ENCODE peak calls at places on chromosomes 3 and 15, in five cellular contexts. Z is SK-N-MC, Y is IMR-90, W is MM.1S, O is mesendoderm. R is an unnamed sample.
A peak's percentile ranks its signal among the peaks of the same experiment; 100 is the strongest.

GRCh38 chr3:86948840-86949239 is 42.1 kb downstream of the VGLL3 start:
- DNase-seq in Z (no peak), Y (peak; percentile 87), W (no peak), O (no peak), R (no peak)

GRCh38 chr15:40941528-40942336 is 11.5 kb upstream of the CHAC1 start:
- DNase-seq in Z (no peak), Y (peak; percentile 73), W (peak; percentile 91), O (peak; percentile 84), R (peak; percentile 92)

GRCh38 chr15:57611938-57612337 is 20.2 kb downstream of the MYZAP start:
- DNase-seq in Z (no peak), Y (no peak), W (no peak), O (peak; percentile 31), R (peak; percentile 57)

GRCh38 chr3:193573403-193573802 is 18.7 kb upstream of the ATP13A4 start:
- DNase-seq in Z (no peak), Y (no peak), W (no peak), O (peak; percentile 73), R (no peak)

GRCh38 chr3:159969-160368 is 36.6 kb upstream of the CHL1 start:
- DNase-seq in Z (no peak), Y (no peak), W (no peak), O (no peak), R (no peak)

GRCh38 chr3:35932995-35933394 is 293.7 kb downstream of the ARPP21 start:
- DNase-seq in Z (no peak), Y (peak; percentile 94), W (no peak), O (no peak), R (no peak)

GRCh38 chr3:188941103-188941502 is 230.7 kb upstream of the TPRG1 start:
- DNase-seq in Z (no peak), Y (no peak), W (no peak), O (no peak), R (no peak)

GRCh38 chr3:143586565-143586964 is 261.7 kb downstream of the SLC9A9 start:
- DNase-seq in Z (no peak), Y (no peak), W (no peak), O (no peak), R (no peak)

GRCh38 chr3:8888296-8888915 is 74.9 kb downstream of the RAD18 start:
- DNase-seq in Z (no peak), Y (peak; percentile 91), W (no peak), O (no peak), R (no peak)

GRCh38 chr3:146159037-146159436 is 1.9 kb downstream of the PLOD2 start:
- DNase-seq in Z (no peak), Y (no peak), W (no peak), O (no peak), R (no peak)

GRCh38 chr15:52114656-52115055 is 2.1 kb upstream of the BCL2L10 start:
- DNase-seq in Z (no peak), Y (no peak), W (no peak), O (no peak), R (peak; percentile 24)

GRCh38 chr15:51227967-51228783 is 110.2 kb downstream of the CYP19A1 start:
- DNase-seq in Z (no peak), Y (peak; percentile 89), W (peak; percentile 81), O (peak; percentile 94), R (peak; percentile 67)

GRCh38 chr3:72160351-72160750 is 375.4 kb upstream of the PROK2 start:
- DNase-seq in Z (no peak), Y (no peak), W (no peak), O (no peak), R (no peak)

GRCh38 chr3:119034256-119035013 is at the start of gene IGSF11:
- DNase-seq in Z (no peak), Y (peak; percentile 20), W (peak; percentile 85), O (peak; percentile 78), R (peak; percentile 89)

GRCh38 chr3:185733980-185734724 is 90.7 kb downstream of the IGF2BP2 start:
- DNase-seq in Z (peak; percentile 78), Y (peak; percentile 89), W (peak; percentile 50), O (peak; percentile 92), R (peak; percentile 84)

GRCh38 chr15:40420793-40421192 is 15.2 kb downstream of the IVD start:
- DNase-seq in Z (no peak), Y (no peak), W (no peak), O (no peak), R (no peak)

GRCh38 chr3:102979682-102980378 is 545.0 kb downstream of the ZPLD1 start:
- DNase-seq in Z (no peak), Y (peak; percentile 84), W (no peak), O (no peak), R (no peak)

GRCh38 chr3:53650424-53650823 is 156.0 kb downstream of the CACNA1D start:
- DNase-seq in Z (no peak), Y (no peak), W (no peak), O (no peak), R (no peak)

GRCh38 chr15:47461560-47462175 is 255.6 kb upstream of the SEMA6D start:
- DNase-seq in Z (no peak), Y (peak; percentile 58), W (no peak), O (no peak), R (no peak)

GRCh38 chr3:53312832-53313231 is 34.5 kb downstream of the DCP1A start:
- DNase-seq in Z (no peak), Y (no peak), W (no peak), O (no peak), R (no peak)

GRCh38 chr15:71049706-71050422 is 65.4 kb upstream of the THSD4 start:
- DNase-seq in Z (no peak), Y (peak; percentile 68), W (no peak), O (peak; percentile 50), R (peak; percentile 50)

GRCh38 chr15:58932791-58933310 is 628 bp downstream of the SLTM start:
- DNase-seq in Z (no peak), Y (no peak), W (peak; percentile 16), O (no peak), R (no peak)

GRCh38 chr15:90449206-90449735 is 61.2 kb downstream of the IQGAP1 start:
- DNase-seq in Z (no peak), Y (peak; percentile 68), W (no peak), O (no peak), R (no peak)

GRCh38 chr15:23447107-23447500 is at the start of gene GOLGA6L2:
- DNase-seq in Z (no peak), Y (no peak), W (no peak), O (peak; percentile 51), R (peak; percentile 53)

GRCh38 chr3:116483135-116483534 is 37.8 kb upstream of the LSAMP start:
- DNase-seq in Z (no peak), Y (no peak), W (no peak), O (no peak), R (no peak)

GRCh38 chr15:49990835-49991540 is 128.0 kb downstream of the ATP8B4 start:
- DNase-seq in Z (no peak), Y (peak; percentile 92), W (no peak), O (no peak), R (no peak)

GRCh38 chr3:107562979-107563531 is 40.3 kb downstream of the BBX start:
- DNase-seq in Z (no peak), Y (no peak), W (no peak), O (peak; percentile 39), R (peak; percentile 53)

GRCh38 chr3:112770907-112771306 is 75.8 kb downstream of the CD200R1L start:
- DNase-seq in Z (no peak), Y (no peak), W (no peak), O (no peak), R (no peak)

GRCh38 chr15:38714309-38715072 is 149.9 kb upstream of the RASGRP1 start:
- DNase-seq in Z (peak; percentile 14), Y (peak; percentile 96), W (no peak), O (no peak), R (no peak)

GRCh38 chr3:5349343-5349742 is 161.8 kb downstream of the EDEM1 start:
- DNase-seq in Z (no peak), Y (no peak), W (no peak), O (peak; percentile 23), R (no peak)

GRCh38 chr3:106728315-106728821 is 648.9 kb upstream of the CCDC54 start:
- DNase-seq in Z (no peak), Y (peak; percentile 98), W (no peak), O (no peak), R (no peak)

GRCh38 chr3:13533823-13534435 is 15.0 kb upstream of the FBLN2 start:
- DNase-seq in Z (no peak), Y (no peak), W (no peak), O (no peak), R (peak; percentile 41)

GRCh38 chr15:74857082-74857655 is 14.2 kb upstream of the ULK3 start:
- DNase-seq in Z (no peak), Y (no peak), W (no peak), O (no peak), R (no peak)

GRCh38 chr15:83734487-83734886 is 80.6 kb downstream of the ADAMTSL3 start:
- DNase-seq in Z (no peak), Y (no peak), W (no peak), O (peak; percentile 69), R (peak; percentile 63)

GRCh38 chr15:68220967-68221366 is 8.6 kb downstream of the CLN6 start:
- DNase-seq in Z (no peak), Y (no peak), W (no peak), O (no peak), R (no peak)

GRCh38 chr3:152380048-152380447 is 111.3 kb downstream of the MBNL1 start:
- DNase-seq in Z (no peak), Y (no peak), W (no peak), O (no peak), R (no peak)

GRCh38 chr15:78709263-78709882 is 68.4 kb upstream of the CHRNB4 start:
- DNase-seq in Z (no peak), Y (peak; percentile 7), W (peak; percentile 66), O (peak; percentile 59), R (peak; percentile 95)
- H3K4me3 ChIP-seq in Z (peak overlapping the region; percentile 44), Y (no peak overlapping the region), W (peak overlapping the region; percentile 49), O (no peak overlapping the region), R (no peak overlapping the region)

DNA sequence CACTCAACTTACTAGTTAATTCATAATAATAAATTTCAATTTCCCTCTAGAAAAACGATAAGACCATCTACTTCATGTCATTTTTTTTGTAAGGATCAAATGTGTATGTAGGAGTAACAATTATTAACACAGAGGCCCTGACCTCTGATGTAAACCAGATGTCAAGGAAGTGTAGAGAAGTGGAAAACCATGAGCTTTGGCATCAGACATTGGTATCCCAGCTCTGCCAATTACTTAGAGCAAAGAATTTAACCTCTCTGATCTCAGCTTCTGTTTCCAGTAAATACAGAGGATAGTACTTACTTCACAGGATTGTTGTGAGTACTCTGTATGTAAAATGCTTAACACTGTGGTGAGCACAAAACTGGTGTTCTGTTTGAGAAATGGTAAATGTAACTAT is 17.5 kb downstream of the AQR start:
- DNase-seq in Z (no peak), Y (no peak), W (no peak), O (no peak), R (no peak)
- H3K9ac ChIP-seq in Z (no peak overlapping the region), Y (no peak overlapping the region), W (no peak overlapping the region), O (no peak overlapping the region), R (no peak overlapping the region)

GRCh38 chr15:64462492-64462891 is 2.1 kb downstream of the ZNF609 start:
- DNase-seq in Z (no peak), Y (no peak), W (no peak), O (no peak), R (no peak)
- H3K4me3 ChIP-seq in Z (no peak overlapping the region), Y (no peak overlapping the region), W (no peak overlapping the region), O (no peak overlapping the region), R (peak overlapping the region; percentile 90)

DNA sequence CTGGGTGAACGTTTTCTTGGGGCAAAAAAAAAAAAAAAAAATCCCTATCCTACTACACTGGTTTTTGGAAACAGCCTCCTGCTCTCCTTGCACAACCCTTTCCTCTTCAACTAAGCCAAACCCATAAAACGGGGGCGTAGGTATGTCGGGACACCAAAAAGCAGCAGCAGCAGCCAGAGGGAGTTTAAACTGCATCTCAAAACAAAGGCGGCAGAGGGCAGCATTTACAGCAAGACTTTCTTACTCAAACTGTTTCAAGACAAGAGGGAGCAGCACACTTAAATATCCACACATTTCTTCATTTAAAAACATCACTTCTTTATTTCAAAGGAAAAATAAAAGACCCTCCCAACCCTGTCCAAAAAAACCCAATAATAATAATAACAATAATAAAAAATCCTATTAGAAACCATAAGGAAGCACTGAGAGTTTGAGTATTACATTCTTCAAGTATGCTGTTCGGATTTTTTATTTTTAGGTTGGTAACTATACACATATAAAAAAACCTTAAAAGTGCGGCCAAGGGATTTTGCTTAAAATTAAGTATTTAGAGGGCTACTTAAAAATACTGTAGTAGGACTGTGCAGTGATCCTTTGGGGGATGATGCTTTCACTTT is 43.9 kb upstream of the PLXND1 start:
- DNase-seq in Z (peak; percentile 83), Y (peak; percentile 84), W (peak; percentile 43), O (peak; percentile 91), R (peak; percentile 93)
- H3K9ac ChIP-seq in Z (no peak overlapping the region), Y (no peak overlapping the region), W (no peak overlapping the region), O (peak overlapping the region; percentile 32), R (no peak overlapping the region)

R was measured in endodermal cell.